ENCODE peak calls at places on chromosomes 12 and 14, in six cellular contexts. S, R, M, N, E and C are unnamed samples.

GRCh38 chr12:106205208-106206069 is 42.4 kb downstream of the CKAP4 start:
- DNase-seq in S (peak), R (no peak), M (no peak), N (no peak), E (peak), C (no peak)

GRCh38 chr12:121811434-121812319 is 7.9 kb downstream of the SETD1B start:
- DNase-seq in S (peak), R (peak), M (peak), N (peak), E (peak), C (peak)

GRCh38 chr12:51368640-51369517 is 22.3 kb downstream of the GALNT6 start:
- DNase-seq in S (peak), R (peak), M (peak), N (peak), E (peak), C (no peak)

GRCh38 chr14:52008136-52008535 is 18.8 kb downstream of the RTRAF start:
- DNase-seq in S (no peak), R (no peak), M (no peak), N (no peak), E (no peak), C (no peak)

GRCh38 chr12:123488539-123489230 is 30.7 kb downstream of the SNRNP35 start:
- DNase-seq in S (peak), R (no peak), M (no peak), N (no peak), E (no peak), C (no peak)

GRCh38 chr14:103818422-103818821 is 29.0 kb downstream of the PPP1R13B start:
- DNase-seq in S (no peak), R (no peak), M (no peak), N (no peak), E (peak), C (no peak)

GRCh38 chr12:85092814-85093370 is 56.7 kb downstream of the LRRIQ1 start:
- DNase-seq in S (no peak), R (no peak), M (no peak), N (no peak), E (no peak), C (no peak)

GRCh38 chr12:109727039-109727723 is 13.6 kb downstream of the FAM222A start:
- DNase-seq in S (peak), R (no peak), M (no peak), N (peak), E (no peak), C (no peak)

GRCh38 chr14:103126088-103126872 is 3.0 kb downstream of the TNFAIP2 start:
- DNase-seq in S (no peak), R (no peak), M (no peak), N (no peak), E (no peak), C (no peak)

GRCh38 chr12:12734054-12734453 is 16.9 kb downstream of the CDKN1B start:
- DNase-seq in S (no peak), R (no peak), M (no peak), N (no peak), E (no peak), C (no peak)

GRCh38 chr12:117054279-117054678 is 44.9 kb downstream of the TESC start:
- DNase-seq in S (no peak), R (no peak), M (no peak), N (no peak), E (no peak), C (no peak)

GRCh38 chr12:32902287-32902996 is 5.9 kb upstream of the PKP2 start:
- DNase-seq in S (no peak), R (no peak), M (no peak), N (no peak), E (no peak), C (no peak)

GRCh38 chr14:71682337-71682736 is 249.9 kb upstream of the RGS6 start:
- DNase-seq in S (no peak), R (no peak), M (no peak), N (no peak), E (no peak), C (no peak)

GRCh38 chr12:124745891-124746570 is 117.6 kb downstream of the SCARB1 start:
- DNase-seq in S (peak), R (peak), M (peak), N (peak), E (peak), C (peak)

GRCh38 chr12:124745468-124745890 is 118.2 kb downstream of the SCARB1 start:
- DNase-seq in S (no peak), R (no peak), M (no peak), N (no peak), E (no peak), C (no peak)

GRCh38 chr12:124746649-124747425 is 116.8 kb downstream of the SCARB1 start:
- DNase-seq in S (no peak), R (no peak), M (no peak), N (no peak), E (no peak), C (no peak)

GRCh38 chr12:124749725-124750124 is 113.9 kb downstream of the SCARB1 start:
- DNase-seq in S (no peak), R (no peak), M (no peak), N (no peak), E (no peak), C (no peak)

DNA sequence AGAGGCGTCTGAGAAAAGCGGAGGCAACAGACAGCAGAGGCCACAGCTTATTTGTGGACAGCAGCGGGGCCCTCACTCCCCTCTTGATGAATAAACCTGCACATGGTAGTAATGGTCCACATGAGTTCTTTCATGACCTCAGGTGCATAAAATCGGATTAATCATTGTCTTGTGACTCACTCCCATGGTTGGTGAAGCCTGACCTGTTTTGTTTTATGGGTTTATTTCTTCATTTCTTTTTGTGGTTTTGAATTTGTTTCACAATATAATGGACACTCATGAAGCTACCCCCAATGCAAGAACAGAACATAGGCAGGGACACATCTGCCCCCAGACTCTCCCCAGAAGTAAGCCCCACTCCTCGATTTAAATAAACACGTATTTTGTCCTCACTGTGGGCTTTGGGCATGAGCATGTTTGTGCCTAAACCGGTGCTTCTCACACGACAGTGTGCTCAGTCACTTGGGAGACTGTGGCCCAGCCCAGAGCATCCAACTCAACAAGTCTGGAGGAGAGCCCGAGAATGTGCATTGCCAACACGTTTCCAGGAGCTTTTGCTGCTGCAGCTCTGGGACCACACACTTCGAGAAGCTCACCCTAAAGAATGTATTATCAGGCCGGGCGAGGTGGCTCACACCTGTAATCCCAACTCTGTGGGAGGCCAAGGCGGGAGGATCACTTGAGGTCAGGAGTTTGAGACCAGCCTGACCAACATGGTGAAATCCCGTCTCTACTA is 116.1 kb downstream of the SCARB1 start:
- DNase-seq in S (no peak), R (peak), M (no peak), N (no peak), E (no peak), C (no peak)
- TF ChIP-seq CTCF in S (no peak), R (no peak), M (no peak), N (no peak), E (no peak), C (no peak)

GRCh38 chr12:6724409-6724797 is 557 bp downstream of the COPS7A start:
- DNase-seq in S (no peak), R (no peak), M (peak), N (peak), E (peak), C (no peak)

GRCh38 chr12:6722863-6723262 is 983 bp upstream of the COPS7A start:
- DNase-seq in S (no peak), R (no peak), M (no peak), N (no peak), E (no peak), C (no peak)

GRCh38 chr12:6729186-6729585 is 5.3 kb downstream of the COPS7A start:
- DNase-seq in S (no peak), R (no peak), M (no peak), N (no peak), E (no peak), C (no peak)

GRCh38 chr12:6725350-6725749 is 1.5 kb downstream of the COPS7A start:
- DNase-seq in S (no peak), R (no peak), M (no peak), N (no peak), E (no peak), C (no peak)

GRCh38 chr12:6723607-6724408 is at the start of gene COPS7A:
- DNase-seq in S (peak), R (peak), M (peak), N (peak), E (peak), C (peak)
- TF ChIP-seq CTCF in S (no peak), R (no peak), M (peak), N (no peak), E (no peak), C (no peak)

DNA sequence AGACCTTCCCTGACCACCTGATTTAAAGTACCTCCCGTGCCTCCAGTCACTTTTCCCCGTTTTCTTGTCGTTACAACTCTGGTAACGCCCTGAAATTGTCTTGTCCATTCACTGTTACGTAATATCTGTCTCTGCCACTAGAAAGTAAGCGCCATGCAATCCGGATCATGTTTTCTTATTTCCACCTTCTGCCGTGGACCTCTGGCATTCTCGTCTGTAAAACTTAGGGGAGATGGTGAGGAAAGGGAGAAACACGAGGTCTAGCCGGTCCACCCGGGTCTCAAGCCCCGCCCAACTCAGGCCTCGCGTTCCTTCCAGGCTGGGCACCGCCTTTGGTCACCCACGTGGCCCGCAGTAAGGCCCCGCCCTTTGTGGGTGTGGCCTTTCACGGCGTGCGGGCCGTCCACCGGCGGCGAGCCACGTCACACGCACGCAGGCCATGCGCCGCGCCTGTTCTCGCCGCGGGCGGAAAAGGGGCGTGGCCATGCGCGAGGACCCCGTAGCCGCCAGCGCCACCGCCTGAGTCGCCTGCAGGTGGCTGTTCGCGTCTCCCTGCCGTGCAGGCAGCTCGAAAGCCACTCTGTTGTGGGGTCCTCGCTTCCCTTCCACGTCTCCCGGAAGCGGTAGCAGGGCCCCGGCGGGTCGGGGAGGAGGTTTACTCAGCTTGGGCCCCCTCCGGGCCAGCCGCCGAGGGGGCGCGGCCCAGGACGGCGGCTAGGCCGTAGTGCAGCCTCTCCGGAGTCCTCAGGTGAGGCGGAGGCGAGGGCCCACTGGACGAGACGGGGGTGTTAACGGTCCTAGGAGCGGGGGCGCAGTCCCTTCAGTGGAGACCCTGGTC is at the start of gene GOLGA5:
- DNase-seq in S (peak), R (peak), M (peak), N (peak), E (peak), C (peak)
- TF ChIP-seq CTCF in S (no peak), R (no peak), M (no peak), N (peak), E (peak), C (no peak)

DNA sequence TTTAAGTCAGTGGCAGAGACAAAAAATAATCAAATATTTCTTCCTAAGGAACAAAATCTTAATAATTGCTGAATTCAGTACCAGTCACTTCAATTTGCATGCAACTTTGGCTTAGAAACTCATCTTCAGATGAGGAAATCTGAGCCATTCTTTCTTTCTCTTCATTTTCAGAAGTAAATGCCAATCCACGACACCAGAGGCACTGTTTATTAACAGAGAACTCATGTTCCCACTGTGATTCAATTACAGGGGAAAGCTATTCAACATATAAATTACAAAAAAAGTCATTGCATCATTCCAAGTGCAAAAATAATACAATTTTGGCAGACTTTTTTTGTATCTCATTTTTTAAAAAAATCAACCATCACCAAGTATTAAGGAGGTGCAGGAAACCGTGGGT is 816.1 kb upstream of the TMEM132C start:
- DNase-seq in S (no peak), R (no peak), M (no peak), N (no peak), E (no peak), C (no peak)
- TF ChIP-seq CTCF in S (no peak), R (no peak), M (no peak), N (no peak), E (no peak), C (no peak)

GRCh38 chr14:20801726-20802125 is 918 bp downstream of the RNASE1 start:
- DNase-seq in S (no peak), R (peak), M (no peak), N (peak), E (no peak), C (no peak)
- TF ChIP-seq CTCF in S (no peak), R (no peak), M (no peak), N (no peak), E (no peak), C (no peak)

GRCh38 chr12:126144603-126145002 is 1079.4 kb downstream of the AACS start:
- DNase-seq in S (no peak), R (no peak), M (no peak), N (no peak), E (no peak), C (no peak)

GRCh38 chr12:126139355-126139754 is 1074.1 kb downstream of the AACS start:
- DNase-seq in S (no peak), R (no peak), M (no peak), N (no peak), E (no peak), C (no peak)
- TF ChIP-seq CTCF in S (peak), R (peak), M (no peak), N (no peak), E (no peak), C (peak)

DNA sequence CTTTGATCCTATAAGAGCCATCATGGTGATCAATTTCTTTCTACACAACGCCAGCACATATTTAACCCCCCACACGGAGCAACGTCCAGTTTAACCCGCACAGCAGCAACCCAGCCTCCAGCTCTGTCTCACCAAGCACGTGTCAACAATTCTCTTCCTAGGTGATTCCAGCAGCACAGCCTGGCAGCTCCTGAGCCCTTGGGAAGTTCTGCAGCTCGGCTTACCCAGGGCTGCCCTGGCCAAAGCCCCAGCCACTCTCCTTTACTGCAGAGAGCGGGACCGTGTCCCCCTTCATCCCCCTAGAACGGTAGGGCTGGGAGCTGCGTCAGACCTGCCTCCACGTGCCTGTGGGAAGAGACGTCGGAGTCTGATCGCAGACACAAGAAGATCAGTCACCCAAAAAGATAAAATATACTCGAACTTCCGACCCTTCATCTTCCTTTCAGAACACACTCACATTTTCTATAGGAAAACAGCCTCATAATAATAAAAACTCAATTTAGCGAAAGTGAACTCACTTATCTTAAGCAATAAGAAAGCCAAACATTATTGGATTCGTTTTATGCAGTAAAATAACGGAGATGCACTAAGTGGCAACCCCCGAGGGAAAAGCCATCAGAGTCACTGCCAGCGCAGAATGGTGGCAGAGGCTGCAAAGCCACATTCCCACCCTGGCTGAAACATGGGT is 7.6 kb downstream of the TMEM121 start:
- DNase-seq in S (no peak), R (no peak), M (no peak), N (no peak), E (no peak), C (no peak)
- TF ChIP-seq CTCF in S (no peak), R (no peak), M (no peak), N (no peak), E (no peak), C (no peak)

GRCh38 chr14:54981698-54982097 is 45.2 kb downstream of the WDHD1 start:
- DNase-seq in S (no peak), R (peak), M (no peak), N (no peak), E (no peak), C (no peak)
- TF ChIP-seq CTCF in S (peak), R (peak), M (no peak), N (no peak), E (peak), C (no peak)

DNA sequence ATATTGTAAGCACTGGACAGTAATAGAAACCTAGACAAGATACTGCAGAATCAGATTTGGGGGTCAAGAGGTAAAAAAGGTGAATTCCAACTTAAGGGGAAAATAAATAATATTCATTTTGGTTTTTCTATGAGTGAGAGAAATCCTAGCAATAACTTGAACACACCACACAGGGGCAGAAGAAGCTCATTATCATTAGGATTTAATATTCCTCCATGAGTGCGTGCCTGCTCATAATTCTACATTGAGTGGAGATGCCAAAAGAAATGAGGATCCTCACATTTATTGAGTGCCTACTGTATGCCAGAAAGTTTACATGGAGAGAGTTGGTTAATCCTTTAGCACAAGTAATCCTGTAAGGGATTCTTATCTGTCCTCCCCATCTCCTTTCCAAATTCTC is 40.5 kb upstream of the C14orf132 start:
- DNase-seq in S (no peak), R (peak), M (no peak), N (no peak), E (no peak), C (no peak)
- TF ChIP-seq CTCF in S (peak), R (peak), M (no peak), N (peak), E (peak), C (peak)